ENCODE peak calls at places on chromosomes 13 and 19, in four cellular contexts. R is IMR-90, N is mesendoderm, F is H9. E is an unnamed sample.

GRCh38 chr13:106533940-106534843 is 1.3 kb downstream of the EFNB2 start:
- DNase-seq in R (peak; percentile 63), N (peak; percentile 78), F (no peak), E (peak; percentile 72)

GRCh38 chr19:36688058-36688457 is 646 bp downstream of the ZNF567 start:
- DNase-seq in R (no peak), N (no peak), F (no peak), E (no peak)

GRCh38 chr13:83498486-83499190 is 383.6 kb downstream of the SLITRK1 start:
- DNase-seq in R (peak; percentile 37), N (no peak), F (no peak), E (no peak)

GRCh38 chr13:30908416-30908980 is 2.4 kb downstream of the MEDAG start:
- DNase-seq in R (peak; percentile 22), N (no peak), F (no peak), E (no peak)

GRCh38 chr19:55670280-55671053 is 4.6 kb upstream of the EPN1 start:
- DNase-seq in R (peak; percentile 20), N (no peak), F (peak; percentile 72), E (no peak)

GRCh38 chr19:7638802-7639465 is 2.0 kb downstream of the STXBP2 start:
- DNase-seq in R (no peak), N (no peak), F (no peak), E (no peak)

GRCh38 chr13:36298535-36299068 is 988 bp upstream of the CCDC169 start:
- DNase-seq in R (no peak), N (peak; percentile 84), F (peak; percentile 75), E (peak; percentile 56)

GRCh38 chr13:49517461-49517860 is 21.7 kb downstream of the PHF11 start:
- DNase-seq in R (no peak), N (peak; percentile 44), F (no peak), E (no peak)

GRCh38 chr19:16144216-16144581 is 714 bp downstream of the HSH2D start:
- DNase-seq in R (no peak), N (no peak), F (no peak), E (no peak)

GRCh38 chr13:23674795-23675640 is 104.8 kb downstream of the TNFRSF19 start:
- DNase-seq in R (peak; percentile 99), N (no peak), F (no peak), E (no peak)

GRCh38 chr19:14561832-14562351 is 10.0 kb downstream of the NDUFB7 start:
- DNase-seq in R (peak; percentile 19), N (peak; percentile 53), F (peak; percentile 48), E (no peak)

GRCh38 chr19:16365300-16365996 is 40.8 kb downstream of the KLF2 start:
- DNase-seq in R (no peak), N (no peak), F (no peak), E (no peak)

GRCh38 chr13:26011996-26012688 is 39.7 kb downstream of the SHISA2 start:
- DNase-seq in R (no peak), N (no peak), F (no peak), E (peak; percentile 51)

GRCh38 chr19:55605637-55606470 is at the start of gene ZNF865:
- DNase-seq in R (peak; percentile 87), N (peak; percentile 97), F (peak; percentile 85), E (peak; percentile 72)

GRCh38 chr13:107851670-107852460 is 363.5 kb downstream of the LIG4 start:
- DNase-seq in R (peak; percentile 51), N (no peak), F (no peak), E (no peak)

GRCh38 chr19:1287622-1288527 is 2.2 kb downstream of the EFNA2 start:
- DNase-seq in R (no peak), N (no peak), F (no peak), E (no peak)

GRCh38 chr19:703651-704446 is 4.9 kb upstream of the PALM start:
- DNase-seq in R (peak; percentile 18), N (peak; percentile 87), F (peak; percentile 97), E (peak; percentile 90)

GRCh38 chr19:4518345-4519171 is at the start of gene PLIN4:
- DNase-seq in R (peak; percentile 38), N (no peak), F (peak; percentile 68), E (peak; percentile 54)

GRCh38 chr19:13060233-13060963 is 42.3 kb downstream of the LYL1 start:
- DNase-seq in R (no peak), N (no peak), F (no peak), E (peak; percentile 56)

GRCh38 chr13:31987535-31988170 is 43.9 kb upstream of the FRY start:
- DNase-seq in R (no peak), N (no peak), F (no peak), E (no peak)

GRCh38 chr19:46787331-46788100 is 878 bp downstream of the SLC1A5 start:
- DNase-seq in R (peak; percentile 63), N (peak; percentile 84), F (peak; percentile 56), E (peak; percentile 64)

GRCh38 chr19:34580055-34580336 is 97.0 kb downstream of the SCGB2B2 start:
- DNase-seq in R (no peak), N (no peak), F (no peak), E (no peak)

GRCh38 chr13:22893149-22893548 is 287.6 kb upstream of the SGCG start:
- DNase-seq in R (no peak), N (peak; percentile 16), F (no peak), E (no peak)

GRCh38 chr19:48509467-48510194 is 2.0 kb downstream of the LMTK3 start:
- DNase-seq in R (no peak), N (no peak), F (peak; percentile 53), E (no peak)

GRCh38 chr19:47507031-47507430 is 7.8 kb downstream of the NAPA start:
- DNase-seq in R (no peak), N (no peak), F (no peak), E (no peak)

GRCh38 chr13:80348750-80349149 is 7.8 kb upstream of the SPRY2 start:
- DNase-seq in R (no peak), N (no peak), F (no peak), E (no peak)
- H4K5ac ChIP-seq in R (no peak overlapping the region), N (no peak overlapping the region), F (no peak overlapping the region), E (no peak overlapping the region)

DNA sequence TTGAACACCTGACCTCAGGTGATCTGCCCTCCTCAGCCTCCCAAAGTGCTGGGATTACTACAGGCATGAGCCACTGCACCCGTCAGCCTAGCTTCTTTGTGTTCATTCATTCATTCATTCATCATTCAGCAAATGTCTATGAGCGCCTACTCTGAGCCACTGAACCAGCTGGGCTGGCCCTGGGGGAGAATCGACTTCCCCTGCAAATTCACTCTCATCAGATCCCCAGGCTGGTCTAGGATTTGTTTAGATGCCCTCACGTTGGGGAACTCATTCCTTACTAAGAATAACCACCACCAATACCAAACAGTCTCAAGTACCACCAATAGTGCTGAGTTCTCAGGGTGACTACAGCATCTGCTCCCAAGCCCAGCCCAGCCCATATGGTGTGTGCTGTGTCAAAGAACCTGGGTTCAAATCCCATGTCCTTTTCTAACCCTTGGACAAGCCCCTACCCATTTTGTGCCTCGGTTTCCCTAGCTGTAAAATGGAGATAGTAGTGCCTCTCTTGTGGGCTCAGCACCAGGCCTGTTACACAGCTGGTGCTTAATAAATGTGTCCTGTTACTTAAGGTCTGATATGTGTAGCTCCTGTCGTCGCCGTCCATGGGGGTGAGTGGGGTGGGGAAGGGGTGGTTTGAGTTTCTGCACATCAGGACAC is 16.8 kb downstream of the NRTN start:
- DNase-seq in R (no peak), N (no peak), F (no peak), E (no peak)
- H4K5ac ChIP-seq in R (no peak overlapping the region), N (no peak overlapping the region), F (no peak overlapping the region), E (no peak overlapping the region)

DNA sequence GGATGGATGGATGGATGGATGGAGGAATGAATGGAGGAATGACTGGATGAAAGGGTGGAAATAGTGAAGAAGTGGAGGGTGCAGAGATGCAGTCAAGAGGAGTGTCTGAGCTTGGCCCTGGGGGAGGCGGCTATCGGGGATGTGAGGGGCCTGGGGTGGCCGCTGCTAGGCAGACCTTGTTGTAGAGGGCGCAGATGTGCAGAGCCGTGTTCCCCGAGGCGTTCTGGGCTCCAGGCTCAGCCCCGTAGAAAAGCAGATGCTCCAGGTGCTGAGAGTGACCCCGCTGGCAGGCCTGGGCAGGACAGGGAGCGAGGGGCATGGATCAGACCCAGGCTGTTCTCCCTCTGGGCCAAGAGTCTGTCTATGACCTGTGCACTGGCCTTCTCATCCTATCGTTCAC is 8.4 kb downstream of the SHANK1 start:
- DNase-seq in R (no peak), N (no peak), F (no peak), E (no peak)
- H4K5ac ChIP-seq in R (no peak overlapping the region), N (no peak overlapping the region), F (no peak overlapping the region), E (no peak overlapping the region)

DNA sequence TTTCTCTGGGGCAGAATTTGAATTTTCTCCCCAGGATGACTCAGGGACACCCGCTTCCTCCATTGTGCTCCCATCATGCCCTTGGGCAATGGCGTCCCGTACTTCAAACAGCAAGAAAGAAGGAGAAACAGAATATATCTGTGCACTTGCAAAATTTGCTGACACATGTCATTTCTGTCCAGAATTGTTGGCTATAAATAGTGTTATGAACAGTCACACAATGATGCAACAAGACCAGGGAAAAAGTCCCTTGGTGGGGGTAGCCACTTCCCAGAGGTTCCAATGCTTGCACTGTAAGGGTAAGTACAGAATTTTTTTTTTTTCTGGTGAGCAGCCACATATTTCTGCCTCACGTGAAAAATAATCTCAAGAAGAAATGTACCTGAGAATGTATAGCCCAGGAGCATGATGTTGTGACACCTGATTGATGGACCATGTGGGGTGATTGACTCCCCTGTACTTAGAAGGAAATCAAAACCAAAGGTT is 9.1 kb upstream of the LAIR1 start:
- DNase-seq in R (no peak), N (no peak), F (no peak), E (no peak)
- H4K5ac ChIP-seq in R (no peak overlapping the region), N (no peak overlapping the region), F (no peak overlapping the region), E (no peak overlapping the region)

GRCh38 chr19:10593820-10594637 is 6.9 kb upstream of the AP1M2 start:
- DNase-seq in R (no peak), N (no peak), F (no peak), E (no peak)
- H4K5ac ChIP-seq in R (no peak overlapping the region), N (no peak overlapping the region), F (no peak overlapping the region), E (no peak overlapping the region)

GRCh38 chr13:39862891-39863290 is 207.4 kb downstream of the COG6 start:
- DNase-seq in R (no peak), N (no peak), F (no peak), E (no peak)
- H4K5ac ChIP-seq in R (no peak overlapping the region), N (no peak overlapping the region), F (no peak overlapping the region), E (no peak overlapping the region)